ENCODE peak calls at places on chromosomes 3 and 15, in ten cellular contexts. F is ovary; G is body of pancreas; I is lower lobe of right lung; E is IMR-90; C is left lung; S is psoas muscle; Q is breast epithelium; U is CD8-positive, alpha-beta memory T cell; K is tibial artery. O is an unnamed sample.

GRCh38 chr3:8556470-8556869 is 54.8 kb downstream of the LMCD1 start:
- DNase-seq in F (no peak), G (no peak), I (no peak), E (no peak), C (no peak), S (no peak), Q (no peak), U (no peak), K (no peak), O (no peak)

GRCh38 chr15:80970018-80970657 is 19.5 kb downstream of the MESD start:
- DNase-seq in F (peak; percentile 69), G (peak; percentile 49), I (no peak), E (peak; percentile 54), C (no peak), S (peak; percentile 42), Q (peak; percentile 5), U (peak; percentile 60), K (no peak), O (no peak)

GRCh38 chr15:43541785-43542184 is 24.4 kb downstream of the MAP1A start:
- DNase-seq in F (no peak), G (no peak), I (no peak), E (peak; percentile 30), C (no peak), S (no peak), Q (no peak), U (no peak), K (no peak), O (no peak)

GRCh38 chr3:11162401-11163345 is 8.4 kb downstream of the HRH1 start:
- DNase-seq in F (no peak), G (no peak), I (no peak), E (no peak), C (no peak), S (no peak), Q (no peak), U (no peak), K (peak; percentile 62), O (no peak)

GRCh38 chr3:42179110-42179725 is 86.8 kb downstream of the CCK start:
- DNase-seq in F (peak; percentile 35), G (peak; percentile 43), I (no peak), E (peak; percentile 93), C (no peak), S (peak; percentile 29), Q (peak; percentile 62), U (no peak), K (no peak), O (no peak)

GRCh38 chr3:59816312-59816711 is 766.5 kb upstream of the CFAP20DC start:
- DNase-seq in F (no peak), G (no peak), I (no peak), E (no peak), C (no peak), S (no peak), Q (no peak), U (no peak), K (no peak), O (no peak)

GRCh38 chr3:99577160-99577559 is 61.2 kb upstream of the COL8A1 start:
- DNase-seq in F (no peak), G (no peak), I (no peak), E (peak; percentile 46), C (no peak), S (no peak), Q (no peak), U (no peak), K (no peak), O (no peak)

GRCh38 chr3:128548426-128549282 is 55.7 kb upstream of the GATA2 start:
- DNase-seq in F (no peak), G (no peak), I (no peak), E (peak; percentile 45), C (no peak), S (no peak), Q (no peak), U (no peak), K (no peak), O (no peak)

GRCh38 chr3:195263925-195264575 is 6.9 kb downstream of the XXYLT1 start:
- DNase-seq in F (peak; percentile 11), G (no peak), I (no peak), E (no peak), C (no peak), S (no peak), Q (no peak), U (no peak), K (no peak), O (no peak)

GRCh38 chr3:195266428-195266827 is 4.5 kb downstream of the XXYLT1 start:
- DNase-seq in F (no peak), G (no peak), I (no peak), E (no peak), C (no peak), S (no peak), Q (no peak), U (no peak), K (no peak), O (no peak)

GRCh38 chr3:195263193-195263924 is 7.6 kb downstream of the XXYLT1 start:
- DNase-seq in F (peak; percentile 6), G (no peak), I (no peak), E (peak; percentile 21), C (no peak), S (no peak), Q (no peak), U (no peak), K (no peak), O (no peak)

GRCh38 chr3:195267096-195267495 is 3.9 kb downstream of the XXYLT1 start:
- DNase-seq in F (no peak), G (no peak), I (no peak), E (no peak), C (no peak), S (no peak), Q (no peak), U (no peak), K (no peak), O (no peak)

DNA sequence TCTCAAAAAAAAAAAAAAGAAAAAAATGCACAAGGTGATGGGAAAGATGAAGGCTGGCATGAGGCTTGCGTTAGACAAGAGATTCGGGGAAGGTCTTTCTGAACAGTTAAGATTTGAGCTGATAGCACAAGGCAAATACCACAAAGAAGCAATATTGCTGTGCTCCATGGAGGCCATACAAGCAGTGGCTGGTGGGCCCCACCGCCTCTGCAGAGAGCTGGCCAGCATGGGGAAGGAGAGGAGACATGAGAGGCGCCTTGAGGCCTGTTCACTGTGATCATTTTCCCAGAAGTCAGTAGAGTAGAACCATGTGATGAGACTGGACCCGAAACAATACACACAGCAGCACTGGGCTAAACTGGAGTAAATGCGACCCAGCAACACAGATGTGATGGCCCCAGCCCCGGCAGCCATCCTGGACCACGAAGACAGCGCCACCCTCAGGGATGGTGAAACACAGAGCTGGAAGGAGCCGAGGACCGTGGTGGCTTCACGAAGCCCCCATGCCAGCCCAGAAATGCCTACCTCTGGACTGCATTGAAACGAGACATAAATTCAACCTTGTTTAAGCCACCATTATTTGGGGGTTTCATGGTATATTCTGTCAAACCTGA is 5.5 kb downstream of the XXYLT1 start:
- DNase-seq in F (peak; percentile 15), G (no peak), I (no peak), E (no peak), C (no peak), S (no peak), Q (no peak), U (no peak), K (no peak), O (no peak)
- H3K4me3 ChIP-seq in F (no peak overlapping the region), G (no peak overlapping the region), I (no peak overlapping the region), E (no peak overlapping the region), C (no peak overlapping the region), S (no peak overlapping the region), Q (no peak overlapping the region), U (no peak overlapping the region), K (no peak overlapping the region), O (no peak overlapping the region)

GRCh38 chr15:71600237-71600636 is 210.1 kb upstream of the NR2E3 start:
- DNase-seq in F (no peak), G (no peak), I (no peak), E (no peak), C (no peak), S (no peak), Q (no peak), U (no peak), K (no peak), O (no peak)

GRCh38 chr15:71595846-71596553 is 214.4 kb upstream of the NR2E3 start:
- DNase-seq in F (no peak), G (no peak), I (no peak), E (peak; percentile 21), C (no peak), S (no peak), Q (no peak), U (no peak), K (no peak), O (no peak)

GRCh38 chr15:71599404-71600225 is 210.7 kb upstream of the NR2E3 start:
- DNase-seq in F (no peak), G (no peak), I (peak; percentile 52), E (no peak), C (no peak), S (no peak), Q (no peak), U (no peak), K (no peak), O (no peak)

GRCh38 chr15:71598741-71599140 is 211.6 kb upstream of the NR2E3 start:
- DNase-seq in F (no peak), G (no peak), I (no peak), E (no peak), C (no peak), S (no peak), Q (no peak), U (no peak), K (no peak), O (no peak)

GRCh38 chr15:71596672-71597071 is 213.7 kb upstream of the NR2E3 start:
- DNase-seq in F (peak; percentile 37), G (peak; percentile 33), I (peak; percentile 58), E (peak; percentile 23), C (peak; percentile 61), S (peak; percentile 22), Q (peak; percentile 87), U (no peak), K (peak; percentile 84), O (peak; percentile 61)
- H3K4me1 ChIP-seq in F (peaks cover 5% of the 10 kb centered on the region), G (peaks cover 8% of the 10 kb centered on the region), I (peaks cover 31% of the 10 kb centered on the region), E (peaks cover 6% of the 10 kb centered on the region), C (no peaks in the 10 kb centered on the region), S (peaks cover 10% of the 10 kb centered on the region), Q (peaks cover 20% of the 10 kb centered on the region), U (no peaks in the 10 kb centered on the region), K (peaks cover 27% of the 10 kb centered on the region), O (peaks cover 10% of the 10 kb centered on the region)

DNA sequence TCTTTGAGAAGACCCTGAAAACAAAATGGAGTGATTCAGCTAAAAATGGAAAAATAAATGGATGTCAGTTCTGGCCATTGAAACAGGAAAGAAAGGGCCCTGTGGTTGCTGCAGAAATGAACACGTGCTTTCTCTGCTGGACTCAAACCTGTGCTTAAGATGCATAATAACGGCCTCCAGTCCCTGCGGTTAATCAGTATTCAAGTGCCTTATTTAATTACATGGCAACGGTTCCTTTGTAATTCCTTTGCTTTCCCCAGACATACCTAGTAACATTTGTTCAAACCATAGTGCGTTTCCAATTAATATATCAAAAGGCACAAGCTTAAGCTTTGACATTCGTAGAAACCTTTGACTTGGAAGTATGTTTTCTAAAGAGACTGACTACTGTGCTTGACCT is 428.3 kb downstream of the GABRG3 start:
- DNase-seq in F (no peak), G (no peak), I (no peak), E (no peak), C (no peak), S (no peak), Q (no peak), U (no peak), K (no peak), O (no peak)
- H3K9me3 ChIP-seq in F (no peaks in the 10 kb centered on the region), G (no peaks in the 10 kb centered on the region), I (no peaks in the 10 kb centered on the region), E (peaks cover 3% of the 10 kb centered on the region), C (no peaks in the 10 kb centered on the region), S (no peaks in the 10 kb centered on the region), Q (peaks cover 5% of the 10 kb centered on the region), U (no peaks in the 10 kb centered on the region), K (no peaks in the 10 kb centered on the region), O (no peaks in the 10 kb centered on the region)

DNA sequence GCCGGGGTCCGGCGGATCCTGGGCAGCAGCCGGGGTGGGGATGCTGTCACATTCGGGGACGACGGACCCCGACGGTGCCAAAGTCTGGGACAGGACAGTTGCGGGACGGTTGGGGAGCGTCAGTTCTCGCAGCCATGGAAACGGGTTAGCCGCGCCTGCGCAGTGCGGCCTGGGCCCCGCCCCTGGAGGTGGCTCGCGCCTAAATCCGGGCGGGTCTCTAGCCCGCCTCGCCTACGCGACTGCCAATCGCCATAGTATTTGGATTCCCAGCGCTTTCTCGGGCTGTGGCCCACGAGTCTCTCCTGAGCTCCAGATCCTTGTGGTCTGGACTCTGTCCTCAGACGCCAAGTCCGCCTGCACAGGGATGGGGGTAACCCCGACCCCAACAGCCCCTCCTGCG is at the start of gene ZMYND10:
- DNase-seq in F (peak; percentile 76), G (peak; percentile 54), I (peak; percentile 84), E (peak; percentile 28), C (peak; percentile 72), S (peak; percentile 71), Q (peak; percentile 60), U (peak; percentile 83), K (no peak), O (peak; percentile 84)
- H3K4me3 ChIP-seq in F (peak within 1 kb of the TSS; percentile 15), G (no peak within 1 kb of the TSS), I (peak within 1 kb of the TSS; percentile 49), E (peak within 1 kb of the TSS; percentile 48), C (peak within 1 kb of the TSS; percentile 28), S (peak within 1 kb of the TSS; percentile 44), Q (peak within 1 kb of the TSS; percentile 51), U (peak within 1 kb of the TSS; percentile 56), K (peak within 1 kb of the TSS; percentile 31), O (no peak within 1 kb of the TSS)